ENCODE peak calls at places on chromosomes 7 and 10, in four cellular contexts. One of them, this sample, is unnamed.

GRCh38 chr7:30728591-30729100 is 23.3 kb upstream of the INMT start:
- DNase-seq in WTC11: no peak
- DNase-seq in cardiac muscle cell: no peak
- DNase-seq in A549: no peak
- DNase-seq in this sample: no peak

GRCh38 chr10:22693371-22693784 is 21.0 kb downstream of the PIP4K2A start:
- DNase-seq in WTC11: no peak
- DNase-seq in A549: no peak
- DNase-seq in cardiac muscle cell: peak
- DNase-seq in this sample: no peak

GRCh38 chr7:30835396-30835915 is 64.2 kb downstream of the MINDY4 start:
- DNase-seq in cardiac muscle cell: no peak
- DNase-seq in A549: no peak
- DNase-seq in WTC11: no peak
- DNase-seq in this sample: no peak

GRCh38 chr10:58782876-58783859 is 270.5 kb downstream of the BICC1 start:
- DNase-seq in A549: no peak
- DNase-seq in WTC11: no peak
- DNase-seq in cardiac muscle cell: peak
- DNase-seq in this sample: no peak

GRCh38 chr10:97673736-97674525 is 13.1 kb downstream of the AVPI1 start:
- DNase-seq in A549: no peak
- DNase-seq in cardiac muscle cell: peak
- DNase-seq in WTC11: no peak
- DNase-seq in this sample: no peak

GRCh38 chr10:124293641-124294449 is 124.9 kb downstream of the OAT start:
- DNase-seq in A549: no peak
- DNase-seq in cardiac muscle cell: no peak
- DNase-seq in WTC11: no peak
- DNase-seq in this sample: no peak

GRCh38 chr10:17100586-17100985 is 29.0 kb downstream of the CUBN start:
- DNase-seq in A549: no peak
- DNase-seq in WTC11: no peak
- DNase-seq in cardiac muscle cell: no peak
- DNase-seq in this sample: no peak

GRCh38 chr10:22646291-22646926 is 68.0 kb downstream of the PIP4K2A start:
- DNase-seq in A549: no peak
- DNase-seq in WTC11: no peak
- DNase-seq in cardiac muscle cell: no peak
- DNase-seq in this sample: no peak

GRCh38 chr10:24963646-24964045 is 11.2 kb upstream of the PRTFDC1 start:
- DNase-seq in A549: no peak
- DNase-seq in WTC11: no peak
- DNase-seq in cardiac muscle cell: no peak
- DNase-seq in this sample: no peak

GRCh38 chr7:47045169-47045568 is 536.7 kb downstream of the TNS3 start:
- DNase-seq in cardiac muscle cell: no peak
- DNase-seq in WTC11: no peak
- DNase-seq in A549: no peak
- DNase-seq in this sample: no peak

GRCh38 chr10:33803248-33803647 is 468.8 kb upstream of the NRP1 start:
- DNase-seq in A549: no peak
- DNase-seq in WTC11: no peak
- DNase-seq in cardiac muscle cell: peak
- DNase-seq in this sample: peak

GRCh38 chr7:438361-438760 is 81.3 kb downstream of the PDGFA start:
- DNase-seq in A549: no peak
- DNase-seq in cardiac muscle cell: no peak
- DNase-seq in WTC11: no peak
- DNase-seq in this sample: no peak

GRCh38 chr10:78537018-78537417 is 503.4 kb downstream of the RPS24 start:
- DNase-seq in WTC11: no peak
- DNase-seq in cardiac muscle cell: no peak
- DNase-seq in A549: no peak
- DNase-seq in this sample: no peak

GRCh38 chr10:104688251-104688650 is 47.2 kb downstream of the SORCS3 start:
- DNase-seq in WTC11: no peak
- DNase-seq in A549: no peak
- DNase-seq in cardiac muscle cell: no peak
- DNase-seq in this sample: no peak

GRCh38 chr10:48612241-48612943 is 7.5 kb upstream of the ARHGAP22 start:
- DNase-seq in A549: no peak
- DNase-seq in WTC11: no peak
- DNase-seq in cardiac muscle cell: no peak
- DNase-seq in this sample: no peak

GRCh38 chr7:19290936-19291335 is 145.7 kb upstream of the FERD3L start:
- DNase-seq in WTC11: no peak
- DNase-seq in cardiac muscle cell: no peak
- DNase-seq in A549: no peak
- DNase-seq in this sample: no peak

GRCh38 chr10:50431791-50432190 is 180.5 kb upstream of the ASAH2 start:
- DNase-seq in cardiac muscle cell: no peak
- DNase-seq in WTC11: no peak
- DNase-seq in A549: no peak
- DNase-seq in this sample: no peak

GRCh38 chr10:29386347-29386999 is 97.6 kb downstream of the LYZL1 start:
- DNase-seq in A549: peak
- DNase-seq in WTC11: no peak
- DNase-seq in cardiac muscle cell: peak
- DNase-seq in this sample: peak

GRCh38 chr10:113179270-113179669 is 229.2 kb downstream of the TCF7L2 start:
- DNase-seq in cardiac muscle cell: peak
- DNase-seq in A549: no peak
- DNase-seq in WTC11: no peak
- DNase-seq in this sample: no peak

GRCh38 chr10:65320256-65321026 is 1605.4 kb upstream of the LRRTM3 start:
- DNase-seq in WTC11: no peak
- DNase-seq in cardiac muscle cell: peak
- DNase-seq in A549: no peak
- DNase-seq in this sample: no peak

GRCh38 chr7:47778153-47778661 is 170.1 kb downstream of the PKD1L1 start:
- DNase-seq in WTC11: no peak
- DNase-seq in cardiac muscle cell: no peak
- DNase-seq in A549: no peak
- DNase-seq in this sample: peak

GRCh38 chr7:101688183-101688831 is 59.2 kb upstream of the MYL10 start:
- DNase-seq in cardiac muscle cell: peak
- DNase-seq in A549: peak
- DNase-seq in WTC11: peak
- DNase-seq in this sample: peak

GRCh38 chr7:51601461-51601860 is 284.9 kb upstream of the COBL start:
- DNase-seq in WTC11: no peak
- DNase-seq in A549: no peak
- DNase-seq in cardiac muscle cell: no peak
- DNase-seq in this sample: no peak

GRCh38 chr7:54546081-54546985 is 4.2 kb downstream of the VSTM2A start:
- DNase-seq in cardiac muscle cell: no peak
- DNase-seq in A549: peak
- DNase-seq in WTC11: peak
- DNase-seq in this sample: peak

GRCh38 chr10:112687647-112688046 is 240.6 kb downstream of the VTI1A start:
- DNase-seq in cardiac muscle cell: peak
- DNase-seq in WTC11: no peak
- DNase-seq in A549: no peak
- DNase-seq in this sample: no peak

GRCh38 chr10:131710142-131710861 is 190.5 kb upstream of the PPP2R2D start:
- DNase-seq in A549: no peak
- DNase-seq in cardiac muscle cell: no peak
- DNase-seq in WTC11: no peak
- DNase-seq in this sample: no peak

GRCh38 chr7:111229951-111230350 is 139.0 kb downstream of the LRRN3 start:
- DNase-seq in A549: no peak
- DNase-seq in WTC11: no peak
- DNase-seq in cardiac muscle cell: no peak
- DNase-seq in this sample: no peak

GRCh38 chr7:56175784-56176183 is 59.6 kb upstream of the NUPR2 start:
- DNase-seq in cardiac muscle cell: no peak
- DNase-seq in A549: no peak
- DNase-seq in WTC11: no peak
- DNase-seq in this sample: no peak

GRCh38 chr7:111333010-111333409 is 229.3 kb downstream of the IMMP2L start:
- DNase-seq in A549: no peak
- DNase-seq in WTC11: no peak
- DNase-seq in cardiac muscle cell: no peak
- DNase-seq in this sample: peak

GRCh38 chr7:114911411-114911810 is 10.5 kb upstream of the MDFIC start:
- DNase-seq in A549: no peak
- DNase-seq in cardiac muscle cell: no peak
- DNase-seq in WTC11: no peak
- DNase-seq in this sample: no peak

GRCh38 chr10:34121974-34122282 is 693.2 kb downstream of the PARD3 start:
- DNase-seq in cardiac muscle cell: peak
- DNase-seq in WTC11: no peak
- DNase-seq in A549: no peak
- DNase-seq in this sample: no peak

GRCh38 chr10:130141878-130142277 is 5.7 kb downstream of the GLRX3 start:
- DNase-seq in cardiac muscle cell: no peak
- DNase-seq in A549: no peak
- DNase-seq in WTC11: no peak
- DNase-seq in this sample: no peak

DNA sequence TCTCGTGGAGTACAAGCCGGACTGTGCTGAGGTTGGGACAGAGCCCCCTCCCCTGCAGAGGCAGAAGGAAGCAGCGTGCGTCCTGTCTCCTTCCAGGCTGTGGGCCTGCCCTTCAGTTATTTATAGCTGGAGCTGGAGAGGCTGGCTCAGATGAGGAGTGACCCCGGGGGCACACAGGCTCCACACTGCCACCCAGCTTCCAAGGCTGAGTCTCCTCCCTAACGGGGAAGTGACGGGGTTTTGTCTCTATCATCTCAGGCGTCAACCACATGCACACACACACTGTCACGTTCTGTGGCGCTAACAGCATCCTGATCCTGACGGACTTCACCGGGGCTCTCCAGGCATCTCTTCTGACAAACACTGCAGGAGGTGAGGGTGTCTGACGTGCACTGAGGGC is 25.4 kb downstream of the AMZ1 start:
- DNase-seq in WTC11: no peak
- DNase-seq in cardiac muscle cell: no peak
- DNase-seq in A549: no peak
- DNase-seq in this sample: no peak
- TF ChIP-seq CTCF in WTC11: no peak
- TF ChIP-seq CTCF in cardiac muscle cell: no peak
- TF ChIP-seq CTCF in A549: no peak
- TF ChIP-seq CTCF in this sample: no peak

GRCh38 chr10:5976689-5977470 is 463 bp downstream of the IL15RA start:
- DNase-seq in WTC11: peak
- DNase-seq in cardiac muscle cell: peak
- DNase-seq in A549: peak
- DNase-seq in this sample: peak
- TF ChIP-seq CTCF in WTC11: no peak
- TF ChIP-seq CTCF in cardiac muscle cell: no peak
- TF ChIP-seq CTCF in A549: no peak
- TF ChIP-seq CTCF in this sample: no peak

GRCh38 chr10:95741807-95742528 is 14.0 kb upstream of the ENTPD1 start:
- DNase-seq in A549: no peak
- DNase-seq in WTC11: no peak
- DNase-seq in cardiac muscle cell: peak
- DNase-seq in this sample: no peak
- TF ChIP-seq CTCF in A549: no peak
- TF ChIP-seq CTCF in WTC11: no peak
- TF ChIP-seq CTCF in cardiac muscle cell: peak
- TF ChIP-seq CTCF in this sample: no peak

DNA sequence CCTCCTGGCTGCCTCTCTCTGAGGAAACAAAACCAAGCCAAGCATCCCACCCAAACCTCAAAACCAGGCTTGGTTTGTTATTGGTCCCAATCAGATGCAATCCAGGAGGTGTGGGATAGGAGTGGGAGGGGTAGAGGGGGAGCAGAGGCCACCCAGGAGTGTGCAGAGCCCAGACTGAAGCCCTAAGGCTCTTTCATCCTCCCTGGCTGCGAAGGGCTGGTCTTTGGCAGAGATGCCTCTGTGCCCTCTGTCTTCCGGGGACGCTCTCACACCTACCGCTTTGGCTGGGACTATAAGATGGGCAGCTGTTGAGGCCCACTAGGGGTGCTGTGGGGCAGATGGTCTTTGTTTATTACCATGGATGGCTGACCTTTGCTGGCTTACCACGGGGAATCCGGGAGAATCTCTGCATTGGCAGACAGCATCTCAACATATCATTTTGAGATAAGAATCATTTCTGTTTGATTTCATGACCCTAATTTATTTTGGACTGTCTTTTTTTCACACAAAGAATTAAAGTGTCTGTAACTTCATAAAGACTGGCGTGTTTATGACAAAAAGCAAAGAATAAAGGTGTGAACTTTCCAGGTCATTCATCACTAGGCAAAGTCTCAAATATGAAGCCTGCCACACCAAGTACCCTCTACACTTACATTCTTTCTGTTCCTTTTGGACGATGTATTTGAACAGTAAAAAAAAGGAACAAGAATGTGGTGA is 6.5 kb upstream of the DENND2A start:
- DNase-seq in WTC11: peak
- DNase-seq in A549: peak
- DNase-seq in cardiac muscle cell: peak
- DNase-seq in this sample: peak
- TF ChIP-seq CTCF in WTC11: peak
- TF ChIP-seq CTCF in A549: peak
- TF ChIP-seq CTCF in cardiac muscle cell: peak
- TF ChIP-seq CTCF in this sample: peak

DNA sequence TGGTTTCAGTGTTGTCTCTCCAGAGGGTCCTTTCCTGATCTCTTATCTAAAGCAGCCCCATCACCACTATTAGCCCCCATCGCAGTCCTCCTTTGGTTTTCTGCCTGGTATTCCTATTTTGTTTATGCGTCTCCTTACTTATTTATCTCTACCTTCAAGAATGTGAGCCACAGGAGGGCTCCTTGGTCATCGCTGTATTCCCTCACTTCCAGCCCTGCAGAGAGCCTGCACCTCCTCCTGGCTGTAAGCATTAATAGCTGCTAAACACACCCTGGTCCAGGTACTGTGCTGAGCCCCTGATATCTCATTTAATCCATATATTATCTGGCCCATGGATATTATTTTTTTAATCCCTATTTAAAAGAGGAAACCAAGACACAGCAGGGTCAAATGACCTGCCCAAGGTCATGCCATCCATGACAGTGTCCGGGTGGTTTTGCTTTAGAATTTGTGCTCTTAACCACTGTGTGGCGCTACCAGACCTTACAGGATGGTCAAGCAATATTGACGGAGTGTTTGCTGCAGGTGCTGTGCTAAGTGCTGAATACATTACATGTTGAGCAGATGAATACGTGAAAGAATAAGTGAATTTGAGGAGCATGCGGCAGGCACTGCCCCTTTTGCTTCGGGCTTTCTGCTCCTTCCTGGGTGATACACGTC is 227.2 kb downstream of the ADAM12 start:
- DNase-seq in A549: no peak
- DNase-seq in WTC11: peak
- DNase-seq in cardiac muscle cell: peak
- DNase-seq in this sample: no peak
- TF ChIP-seq CTCF in A549: peak
- TF ChIP-seq CTCF in WTC11: no peak
- TF ChIP-seq CTCF in cardiac muscle cell: peak
- TF ChIP-seq CTCF in this sample: no peak